ENCODE peak calls at places on chromosomes 6 and 20, in six cellular contexts. F is sigmoid colon, P is IMR-90, B is K562, I is spleen, Z is thyroid gland. C is an unnamed sample.

GRCh38 chr6:108559884-108560462 is 744 bp upstream of the FOXO3 start:
- DNase-seq in I (peak), Z (peak), P (peak), F (peak), B (peak), C (peak)

GRCh38 chr20:51586005-51586440 is 43.5 kb upstream of the NFATC2 start:
- DNase-seq in B (no peak), F (no peak), I (no peak), Z (no peak), P (peak), C (peak)

GRCh38 chr6:33118525-33119123 is 42.8 kb downstream of the HLA-DPB1 start:
- DNase-seq in I (no peak), P (peak), F (no peak), B (peak), Z (no peak), C (peak)

GRCh38 chr6:57072108-57072507 is 17.9 kb upstream of the ZNF451 start:
- DNase-seq in I (no peak), P (no peak), B (no peak), F (no peak), Z (no peak), C (no peak)

GRCh38 chr20:47989957-47990356 is 204.7 kb upstream of the SULF2 start:
- DNase-seq in P (no peak), Z (no peak), I (no peak), F (no peak), B (no peak), C (no peak)

GRCh38 chr20:63349516-63349895 is 11.6 kb downstream of the CHRNA4 start:
- DNase-seq in F (no peak), Z (no peak), B (no peak), P (no peak), I (no peak), C (no peak)

GRCh38 chr6:79494841-79495240 is 42.4 kb downstream of the LCA5 start:
- DNase-seq in B (no peak), I (peak), P (no peak), Z (no peak), F (no peak), C (no peak)

GRCh38 chr6:26159417-26160273 is 72.4 kb downstream of the HFE start:
- DNase-seq in P (no peak), F (no peak), B (no peak), I (no peak), Z (no peak), C (peak)

GRCh38 chr6:2688416-2689064 is 62.2 kb downstream of the MYLK4 start:
- DNase-seq in P (peak), Z (no peak), F (no peak), I (no peak), B (no peak), C (peak)

GRCh38 chr6:5610640-5611039 is 349.3 kb downstream of the FARS2 start:
- DNase-seq in B (no peak), P (no peak), F (no peak), I (no peak), Z (no peak), C (no peak)

GRCh38 chr6:91633374-91634184 is 1046.7 kb upstream of the MAP3K7 start:
- DNase-seq in B (no peak), P (no peak), Z (no peak), F (no peak), I (no peak), C (no peak)

GRCh38 chr6:134813146-134813545 is 136.8 kb downstream of the ALDH8A1 start:
- DNase-seq in I (no peak), P (peak), Z (no peak), F (no peak), B (no peak), C (no peak)

GRCh38 chr6:108163267-108163643 is 2.6 kb upstream of the NR2E1 start:
- DNase-seq in Z (no peak), B (no peak), F (no peak), I (no peak), P (no peak), C (peak)

GRCh38 chr6:34760108-34760507 is 2.8 kb downstream of the SNRPC start:
- DNase-seq in I (no peak), F (no peak), B (no peak), Z (no peak), P (no peak), C (no peak)

GRCh38 chr20:23145281-23145700 is 59.2 kb upstream of the CD93 start:
- DNase-seq in I (no peak), B (no peak), F (peak), Z (no peak), P (peak), C (no peak)

GRCh38 chr6:129429953-129430352 is 280.0 kb downstream of the ARHGAP18 start:
- DNase-seq in F (no peak), P (no peak), Z (no peak), I (no peak), B (no peak), C (no peak)

GRCh38 chr6:23013776-23014175 is 444.4 kb downstream of the HDGFL1 start:
- DNase-seq in F (no peak), I (no peak), B (no peak), Z (no peak), P (peak), C (no peak)

GRCh38 chr20:22389836-22390542 is 194.4 kb downstream of the FOXA2 start:
- DNase-seq in B (no peak), Z (peak), P (no peak), F (no peak), I (no peak), C (no peak)

GRCh38 chr20:59149678-59150504 is 13.7 kb upstream of the ZNF831 start:
- DNase-seq in P (no peak), Z (peak), F (no peak), I (peak), B (no peak), C (peak)

GRCh38 chr20:19974621-19975435 is 42.3 kb upstream of the NAA20 start:
- DNase-seq in I (peak), F (peak), P (peak), Z (peak), B (no peak), C (peak)

GRCh38 chr6:33633084-33633461 is 12.0 kb downstream of the ITPR3 start:
- DNase-seq in Z (no peak), I (no peak), P (no peak), F (no peak), B (no peak), C (no peak)

GRCh38 chr20:47031028-47031427 is 136.4 kb downstream of the EYA2 start:
- DNase-seq in I (no peak), F (no peak), P (no peak), B (no peak), Z (no peak), C (no peak)

GRCh38 chr6:33840064-33840926 is 36.5 kb upstream of the MLN start:
- DNase-seq in I (no peak), B (peak), Z (peak), P (peak), F (no peak), C (peak)

GRCh38 chr6:72861059-72861458 is 239.2 kb downstream of the KCNQ5 start:
- DNase-seq in F (no peak), I (no peak), B (no peak), Z (no peak), P (peak), C (no peak)

GRCh38 chr20:36888880-36889516 is 13.1 kb downstream of the TLDC2 start:
- DNase-seq in I (no peak), P (no peak), Z (no peak), B (no peak), F (no peak), C (no peak)

GRCh38 chr6:157075549-157076426 is 247.5 kb downstream of the TMEM242 start:
- DNase-seq in I (no peak), B (no peak), P (peak), Z (no peak), F (no peak), C (no peak)

GRCh38 chr6:167827588-167828324 is 1.0 kb downstream of the AFDN start:
- DNase-seq in P (peak), B (peak), Z (peak), F (peak), I (peak), C (no peak)

GRCh38 chr6:78966542-78966941 is 99.2 kb downstream of the IRAK1BP1 start:
- DNase-seq in I (no peak), B (no peak), Z (no peak), P (no peak), F (no peak), C (no peak)

GRCh38 chr6:8006208-8006607 is 58.0 kb downstream of the BLOC1S5 start:
- DNase-seq in Z (no peak), I (no peak), B (peak), P (peak), F (no peak), C (peak)

GRCh38 chr20:47038581-47039560 is 144.2 kb downstream of the EYA2 start:
- DNase-seq in I (no peak), F (no peak), B (no peak), Z (no peak), P (no peak), C (peak)

DNA sequence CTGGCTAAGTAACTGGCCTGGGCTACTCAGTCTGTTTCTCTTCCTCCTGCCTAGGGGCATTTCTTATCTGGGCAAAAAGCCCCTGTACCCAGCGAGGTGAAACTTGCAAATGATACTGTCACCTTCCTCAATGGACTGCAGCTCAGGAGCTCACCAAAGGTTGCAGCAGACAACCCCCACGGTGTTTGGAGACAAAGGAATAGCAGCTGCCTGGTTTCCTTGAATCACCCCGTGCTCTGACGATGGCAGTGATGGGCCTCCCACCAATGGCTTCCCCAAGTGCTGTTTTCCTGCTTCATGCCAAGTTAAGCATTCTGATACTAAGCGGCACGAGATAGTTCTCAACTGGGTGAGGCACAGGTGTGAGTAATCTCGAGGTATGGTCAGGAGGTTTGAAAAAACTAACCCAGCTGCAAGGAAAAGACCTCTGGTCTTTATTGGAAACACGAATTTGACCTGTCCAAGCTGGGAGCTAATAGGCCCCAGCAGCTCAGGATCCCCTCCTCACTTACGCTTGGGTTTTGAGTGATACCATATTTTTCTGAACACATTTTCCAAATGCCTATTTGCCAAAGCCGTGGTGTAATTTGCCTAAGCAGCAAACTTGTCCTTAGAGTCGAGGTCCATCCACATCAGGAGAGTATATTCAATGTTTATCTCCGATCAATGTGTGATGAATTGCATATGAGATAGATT is 128.1 kb downstream of the BCAS1 start:
- DNase-seq in F (no peak), P (no peak), B (no peak), I (no peak), Z (peak), C (no peak)
- TF ChIP-seq POLR2A in F (no peak), P (no peak), B (no peak), I (no peak), Z (no peak), C (no peak)

DNA sequence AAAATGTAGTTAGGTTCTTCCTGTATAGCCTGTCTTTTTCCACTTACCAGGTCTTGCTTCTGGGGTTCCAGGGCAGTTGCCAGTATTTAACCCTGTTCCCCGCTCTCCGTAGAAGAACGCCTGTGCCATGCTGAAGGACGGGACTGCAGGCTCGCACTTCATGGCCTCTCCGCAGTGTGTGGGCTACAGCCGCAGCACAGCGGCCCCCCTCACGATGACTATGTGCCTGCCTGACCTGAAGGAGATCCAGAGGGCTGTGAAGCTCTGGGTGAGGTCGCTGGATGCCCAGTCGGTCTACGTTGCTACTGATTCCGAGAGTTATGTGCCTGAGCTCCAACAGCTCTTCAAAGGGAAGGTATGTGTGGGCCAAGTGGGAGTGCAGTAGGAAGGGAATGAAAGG is 23.0 kb downstream of the POFUT1 start:
- DNase-seq in Z (no peak), P (no peak), B (no peak), I (no peak), F (no peak), C (no peak)
- H3K4me3 ChIP-seq in Z (no peak), P (no peak), B (no peak), I (no peak), F (no peak), C (no peak)

GRCh38 chr6:30884521-30885480 is 482 bp downstream of the DDR1 start:
- DNase-seq in Z (peak), P (peak), I (peak), B (peak), F (peak), C (peak)

GRCh38 chr6:30887901-30888300 is 3.6 kb downstream of the DDR1 start:
- DNase-seq in I (no peak), Z (no peak), P (no peak), B (no peak), F (no peak), C (no peak)

GRCh38 chr6:30886897-30887255 is 2.6 kb downstream of the DDR1 start:
- DNase-seq in I (no peak), Z (no peak), P (no peak), F (no peak), B (no peak), C (no peak)

GRCh38 chr6:30885481-30885998 is 1.2 kb downstream of the DDR1 start:
- DNase-seq in Z (peak), P (peak), F (no peak), I (peak), B (no peak), C (no peak)

DNA sequence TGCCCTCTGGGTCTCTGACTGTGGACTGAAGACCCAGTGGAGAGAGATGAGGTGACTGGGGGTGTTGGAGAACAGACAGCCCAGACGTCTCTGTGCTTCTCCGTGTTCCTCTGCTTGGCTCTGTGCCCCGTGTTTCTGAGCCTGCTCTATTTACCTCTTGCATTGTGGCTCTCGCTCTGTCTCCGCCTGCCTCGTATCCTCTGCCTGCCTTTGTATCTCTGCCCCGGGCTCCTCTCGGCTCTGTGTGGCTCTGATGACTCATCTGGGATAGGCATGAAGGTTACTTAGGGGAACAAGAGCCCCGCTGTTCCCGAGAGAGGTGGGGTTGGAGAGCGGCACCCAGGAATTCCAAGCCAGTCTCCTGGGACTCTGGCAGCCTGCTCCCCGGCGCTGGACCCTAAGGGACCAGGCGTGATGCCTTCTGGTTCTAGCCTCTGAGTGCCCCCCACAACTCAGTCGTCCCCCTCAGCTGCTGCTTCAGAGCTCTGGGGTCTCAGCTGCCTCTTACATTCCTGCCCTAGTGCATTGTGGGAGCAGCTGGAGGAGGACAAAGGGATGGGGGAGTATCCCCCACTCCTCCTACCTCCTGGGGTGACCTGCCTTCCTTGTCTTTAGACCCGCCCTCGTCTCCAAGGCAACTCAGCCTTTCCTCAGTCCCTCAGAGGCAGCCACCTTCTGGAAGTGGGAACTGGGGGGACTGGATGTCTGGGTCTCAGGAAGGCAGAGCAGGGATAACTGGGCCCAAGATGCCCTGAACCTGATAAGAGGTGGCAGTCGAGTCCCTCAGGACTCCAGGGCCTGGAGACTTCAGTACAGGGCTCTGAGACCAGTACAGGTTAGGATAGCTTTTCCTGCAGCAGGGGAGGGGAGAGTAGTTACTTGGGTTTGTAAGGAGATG is 1.9 kb downstream of the DDR1 start:
- DNase-seq in P (peak), B (peak), I (peak), F (peak), Z (peak), C (peak)
- TF ChIP-seq POLR2A in P (no peak), B (no peak), I (no peak), F (no peak), Z (no peak), C (no peak)

GRCh38 chr6:117533775-117534174 is 51.3 kb downstream of the DCBLD1 start:
- DNase-seq in P (no peak), I (no peak), B (no peak), F (no peak), Z (no peak), C (no peak)

GRCh38 chr6:117534974-117535373 is 52.5 kb downstream of the DCBLD1 start:
- DNase-seq in Z (no peak), F (no peak), P (no peak), B (no peak), I (no peak), C (no peak)

GRCh38 chr6:117531346-117531745 is 48.9 kb downstream of the DCBLD1 start:
- DNase-seq in B (no peak), Z (no peak), P (no peak), F (no peak), I (no peak), C (no peak)

GRCh38 chr6:117531758-117532276 is 49.3 kb downstream of the DCBLD1 start:
- DNase-seq in B (no peak), P (peak), F (no peak), Z (no peak), I (no peak), C (no peak)

GRCh38 chr6:117530467-117531242 is 48.2 kb downstream of the DCBLD1 start:
- DNase-seq in Z (no peak), F (no peak), B (no peak), I (no peak), P (no peak), C (no peak)
- H3K4me3 ChIP-seq in Z (no peak), F (no peak), B (no peak), I (no peak), P (no peak), C (no peak)

GRCh38 chr20:25197870-25198190 is 2.3 kb downstream of the ENTPD6 start:
- DNase-seq in P (no peak), I (no peak), Z (no peak), B (no peak), F (no peak), C (no peak)

GRCh38 chr20:25195962-25196700 is 619 bp downstream of the ENTPD6 start:
- DNase-seq in I (no peak), B (no peak), P (peak), Z (peak), F (no peak), C (no peak)

GRCh38 chr20:25197173-25197869 is 1.8 kb downstream of the ENTPD6 start:
- DNase-seq in I (peak), F (no peak), P (no peak), Z (no peak), B (no peak), C (no peak)

GRCh38 chr20:25195014-25195961 is at the start of gene ENTPD6:
- DNase-seq in P (peak), Z (peak), I (peak), B (peak), F (peak), C (peak)

GRCh38 chr20:25196701-25197120 is 1.2 kb downstream of the ENTPD6 start:
- DNase-seq in I (peak), Z (no peak), B (no peak), F (no peak), P (no peak), C (no peak)
- TF ChIP-seq POLR2A in I (no peak), Z (no peak), B (no peak), F (no peak), P (no peak), C (no peak)

GRCh38 chr6:31138982-31139381 is at the start of gene PSORS1C2:
- DNase-seq in B (no peak), Z (no peak), I (no peak), P (no peak), F (no peak), C (no peak)
- H3K4me3 ChIP-seq in B (peak), Z (no peak), I (no peak), P (no peak), F (no peak), C (no peak)